ENCODE peak calls at places on chromosomes 7 and 10, in nine cellular contexts. N is endodermal cell; H is activated T-cell treated with anti-CD3 and anti-CD28 coated beads for 48 hours; C is endothelial cell; M is CD8-positive, alpha-beta T cell; Y is AG10803; E is EH; D is hippocampal formation; O is HEK293T. U is an unnamed sample.

GRCh38 chr10:75062191-75062849 is 49.1 kb upstream of the SAMD8 start:
- DNase-seq in N (no peak), H (no peak), C (no peak), M (no peak), Y (peak; percentile 98), E (peak; percentile 34), D (no peak), O (no peak), U (no peak)

GRCh38 chr7:5523052-5523711 is 99.5 kb upstream of the TNRC18 start:
- DNase-seq in N (peak; percentile 86), H (peak; percentile 25), C (no peak), M (no peak), Y (peak; percentile 50), E (peak; percentile 79), D (no peak), O (no peak), U (no peak)

GRCh38 chr10:129099992-129100391 is 367.0 kb upstream of the MGMT start:
- DNase-seq in N (no peak), H (no peak), C (no peak), M (no peak), Y (no peak), E (no peak), D (no peak), O (no peak), U (no peak)

GRCh38 chr7:92916751-92917369 is 80.5 kb upstream of the CDK6 start:
- DNase-seq in N (peak; percentile 85), H (no peak), C (no peak), M (no peak), Y (peak; percentile 87), E (peak; percentile 69), D (no peak), O (no peak), U (no peak)

GRCh38 chr7:57876-58275 is 134.5 kb upstream of the FAM20C start:
- DNase-seq in N (no peak), H (no peak), C (no peak), M (no peak), Y (peak; percentile 13), E (peak; percentile 23), D (no peak), O (no peak), U (no peak)

GRCh38 chr10:16992611-16993119 is 136.9 kb downstream of the CUBN start:
- DNase-seq in N (peak; percentile 1), H (no peak), C (no peak), M (no peak), Y (peak; percentile 80), E (peak; percentile 70), D (no peak), O (no peak), U (no peak)

GRCh38 chr7:24406818-24407226 is 122.8 kb downstream of the NPY start:
- DNase-seq in N (peak; percentile 86), H (no peak), C (no peak), M (no peak), Y (no peak), E (no peak), D (no peak), O (no peak), U (no peak)

GRCh38 chr7:156327474-156327873 is 313.1 kb upstream of the RNF32 start:
- DNase-seq in N (no peak), H (no peak), C (no peak), M (no peak), Y (no peak), E (no peak), D (no peak), O (no peak), U (no peak)

GRCh38 chr7:14242186-14242585 is 252.7 kb upstream of the ETV1 start:
- DNase-seq in N (no peak), H (no peak), C (no peak), M (no peak), Y (no peak), E (no peak), D (no peak), O (no peak), U (no peak)

GRCh38 chr10:53899463-53899862 is 901.6 kb downstream of the PCDH15 start:
- DNase-seq in N (no peak), H (no peak), C (no peak), M (no peak), Y (no peak), E (no peak), D (no peak), O (no peak), U (no peak)

GRCh38 chr10:14554091-14554842 is 220.4 kb downstream of the FAM107B start:
- DNase-seq in N (no peak), H (no peak), C (no peak), M (no peak), Y (no peak), E (no peak), D (no peak), O (peak; percentile 21), U (no peak)

GRCh38 chr10:131778842-131779241 is 122.0 kb upstream of the PPP2R2D start:
- DNase-seq in N (peak; percentile 17), H (no peak), C (no peak), M (no peak), Y (no peak), E (no peak), D (no peak), O (no peak), U (no peak)

GRCh38 chr10:78224602-78225001 is 190.9 kb downstream of the RPS24 start:
- DNase-seq in N (no peak), H (no peak), C (no peak), M (no peak), Y (peak; percentile 76), E (peak; percentile 83), D (no peak), O (no peak), U (no peak)

GRCh38 chr10:126133906-126134703 is 237.7 kb downstream of the FANK1 start:
- DNase-seq in N (no peak), H (no peak), C (no peak), M (no peak), Y (peak; percentile 89), E (peak; percentile 89), D (no peak), O (no peak), U (no peak)

GRCh38 chr10:14552010-14552409 is 221.3 kb upstream of the FRMD4A start:
- DNase-seq in N (no peak), H (no peak), C (no peak), M (no peak), Y (no peak), E (no peak), D (no peak), O (no peak), U (no peak)

GRCh38 chr10:77795426-77796055 is 131.0 kb downstream of the DLG5 start:
- DNase-seq in N (no peak), H (no peak), C (no peak), M (no peak), Y (no peak), E (no peak), D (no peak), O (no peak), U (no peak)

GRCh38 chr7:158676171-158676840 is 28.3 kb downstream of the NCAPG2 start:
- DNase-seq in N (no peak), H (no peak), C (no peak), M (no peak), Y (peak; percentile 33), E (peak; percentile 30), D (no peak), O (no peak), U (no peak)

GRCh38 chr7:91089382-91089963 is 174.8 kb upstream of the FZD1 start:
- DNase-seq in N (no peak), H (no peak), C (no peak), M (no peak), Y (peak; percentile 53), E (peak; percentile 58), D (no peak), O (no peak), U (no peak)

GRCh38 chr7:144011458-144012230 is 11.5 kb downstream of the OR6B1 start:
- DNase-seq in N (no peak), H (no peak), C (no peak), M (no peak), Y (peak; percentile 42), E (peak; percentile 62), D (no peak), O (no peak), U (no peak)

GRCh38 chr7:5595545-5596045 is 172.0 kb upstream of the TNRC18 start:
- DNase-seq in N (peak; percentile 75), H (no peak), C (no peak), M (no peak), Y (peak; percentile 49), E (peak; percentile 82), D (no peak), O (no peak), U (no peak)

GRCh38 chr10:119742988-119743646 is 17.3 kb downstream of the INPP5F start:
- DNase-seq in N (no peak), H (no peak), C (no peak), M (no peak), Y (no peak), E (peak; percentile 41), D (no peak), O (no peak), U (no peak)

GRCh38 chr10:50417486-50417905 is 166.2 kb upstream of the ASAH2 start:
- DNase-seq in N (no peak), H (no peak), C (no peak), M (no peak), Y (peak; percentile 30), E (peak; percentile 39), D (peak; percentile 44), O (no peak), U (no peak)

U was measured in T-helper 9 cell.